ENCODE peak calls at places on chromosomes 5 and 9, in five cellular contexts. One of them, this sample, is unnamed.

GRCh38 chr9:110950041-110950645 is 88.1 kb downstream of the LPAR1 start:
- DNase-seq in GM12878: no peak
- DNase-seq in IMR-90: peak; percentile 61
- DNase-seq in K562: no peak
- DNase-seq in A549: no peak
- DNase-seq in this sample: no peak

GRCh38 chr9:12166511-12166910 is 526.7 kb upstream of the TYRP1 start:
- DNase-seq in IMR-90: no peak
- DNase-seq in A549: no peak
- DNase-seq in GM12878: no peak
- DNase-seq in K562: no peak
- DNase-seq in this sample: no peak

GRCh38 chr5:158698768-158699167 is 400.9 kb downstream of the EBF1 start:
- DNase-seq in IMR-90: no peak
- DNase-seq in A549: no peak
- DNase-seq in GM12878: no peak
- DNase-seq in K562: no peak
- DNase-seq in this sample: no peak

GRCh38 chr5:150541895-150542294 is 34.0 kb downstream of the NDST1 start:
- DNase-seq in IMR-90: no peak
- DNase-seq in GM12878: no peak
- DNase-seq in A549: no peak
- DNase-seq in K562: no peak
- DNase-seq in this sample: peak; percentile 65

GRCh38 chr5:133744030-133744645 is 131.8 kb upstream of the FSTL4 start:
- DNase-seq in IMR-90: no peak
- DNase-seq in K562: no peak
- DNase-seq in GM12878: no peak
- DNase-seq in A549: no peak
- DNase-seq in this sample: no peak

GRCh38 chr5:148956632-148957385 is 106.1 kb downstream of the SH3TC2 start:
- DNase-seq in A549: no peak
- DNase-seq in GM12878: no peak
- DNase-seq in K562: no peak
- DNase-seq in IMR-90: peak; percentile 49
- DNase-seq in this sample: no peak

GRCh38 chr5:135578685-135579341 is at the start of gene CXCL14:
- DNase-seq in IMR-90: peak; percentile 49
- DNase-seq in A549: no peak
- DNase-seq in GM12878: no peak
- DNase-seq in K562: no peak
- DNase-seq in this sample: no peak

GRCh38 chr5:36373527-36374086 is 71.9 kb upstream of the RANBP3L start:
- DNase-seq in GM12878: no peak
- DNase-seq in K562: peak; percentile 31
- DNase-seq in A549: peak; percentile 42
- DNase-seq in IMR-90: peak; percentile 38
- DNase-seq in this sample: peak; percentile 62

GRCh38 chr5:60271517-60271916 is 378.0 kb upstream of the PDE4D start:
- DNase-seq in K562: no peak
- DNase-seq in GM12878: no peak
- DNase-seq in IMR-90: no peak
- DNase-seq in A549: no peak
- DNase-seq in this sample: no peak

GRCh38 chr9:75181748-75182147 is 93.4 kb downstream of the OSTF1 start:
- DNase-seq in GM12878: no peak
- DNase-seq in K562: peak; percentile 29
- DNase-seq in IMR-90: peak; percentile 66
- DNase-seq in A549: peak; percentile 33
- DNase-seq in this sample: no peak

GRCh38 chr9:128333368-128333969 is 6.9 kb upstream of the SLC27A4 start:
- DNase-seq in IMR-90: no peak
- DNase-seq in A549: no peak
- DNase-seq in GM12878: no peak
- DNase-seq in K562: no peak
- DNase-seq in this sample: peak; percentile 21

GRCh38 chr9:82721596-82721995 is 341.3 kb downstream of the RASEF start:
- DNase-seq in K562: no peak
- DNase-seq in GM12878: no peak
- DNase-seq in A549: no peak
- DNase-seq in IMR-90: no peak
- DNase-seq in this sample: no peak

GRCh38 chr9:93190133-93190525 is 6.2 kb downstream of the WNK2 start:
- DNase-seq in K562: no peak
- DNase-seq in IMR-90: no peak
- DNase-seq in GM12878: no peak
- DNase-seq in A549: no peak
- DNase-seq in this sample: no peak

GRCh38 chr5:3350781-3351180 is 244.9 kb upstream of the IRX1 start:
- DNase-seq in K562: no peak
- DNase-seq in GM12878: no peak
- DNase-seq in A549: no peak
- DNase-seq in IMR-90: no peak
- DNase-seq in this sample: no peak

GRCh38 chr5:124789104-124789605 is 42.7 kb upstream of the ZNF608 start:
- DNase-seq in IMR-90: peak; percentile 30
- DNase-seq in GM12878: no peak
- DNase-seq in A549: peak; percentile 49
- DNase-seq in K562: no peak
- DNase-seq in this sample: no peak

GRCh38 chr5:93462916-93463315 is 118.1 kb downstream of the NR2F1-AS1 start:
- DNase-seq in K562: no peak
- DNase-seq in A549: no peak
- DNase-seq in GM12878: no peak
- DNase-seq in IMR-90: no peak
- DNase-seq in this sample: no peak

GRCh38 chr9:94932647-94933415 is 206.3 kb downstream of the AOPEP start:
- DNase-seq in K562: no peak
- DNase-seq in GM12878: no peak
- DNase-seq in IMR-90: no peak
- DNase-seq in A549: no peak
- DNase-seq in this sample: no peak

GRCh38 chr9:127035948-127036347 is 86.5 kb downstream of the ANGPTL2 start:
- DNase-seq in K562: no peak
- DNase-seq in GM12878: no peak
- DNase-seq in IMR-90: no peak
- DNase-seq in A549: no peak
- DNase-seq in this sample: no peak

DNA sequence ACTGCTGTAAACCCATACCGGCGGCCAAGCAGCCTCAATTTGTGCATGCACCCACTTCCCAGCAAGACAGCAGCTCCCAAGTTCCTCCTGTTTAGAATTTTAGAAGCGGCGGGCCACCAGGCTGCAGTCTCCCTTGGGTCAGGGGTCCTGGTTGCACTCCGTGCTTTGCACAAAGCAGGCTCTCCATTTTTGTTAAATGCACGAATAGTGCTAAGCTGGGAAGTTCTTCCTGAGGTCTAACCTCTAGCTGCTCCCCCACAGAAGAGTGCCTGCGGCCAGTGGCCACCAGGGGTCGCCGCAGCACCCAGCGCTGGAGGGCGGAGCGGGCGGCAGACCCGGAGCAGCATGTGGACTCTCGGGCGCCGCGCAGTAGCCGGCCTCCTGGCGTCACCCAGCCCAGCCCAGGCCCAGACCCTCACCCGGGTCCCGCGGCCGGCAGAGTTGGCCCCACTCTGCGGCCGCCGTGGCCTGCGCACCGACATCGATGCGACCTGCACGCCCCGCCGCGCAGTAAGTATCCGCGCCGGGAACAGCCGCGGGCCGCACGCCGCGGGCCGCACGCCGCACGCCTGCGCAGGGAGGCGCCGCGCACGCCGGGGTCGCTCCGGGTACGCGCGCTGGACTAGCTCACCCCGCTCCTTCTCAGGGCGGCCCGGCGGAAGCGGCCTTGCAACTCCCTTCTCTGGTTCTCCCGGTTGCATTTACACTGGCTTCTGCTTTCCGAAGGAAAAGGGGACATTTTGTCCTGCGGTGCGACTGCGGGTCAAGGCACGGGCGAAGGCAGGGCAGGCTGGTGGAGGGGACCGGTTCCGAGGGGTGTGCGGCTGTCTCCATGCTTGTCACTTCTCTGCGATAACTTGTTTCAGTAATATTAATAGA is at the start of gene FXN:
- DNase-seq in A549: peak; percentile 84
- DNase-seq in GM12878: peak; percentile 38
- DNase-seq in IMR-90: peak; percentile 75
- DNase-seq in K562: peak; percentile 84
- DNase-seq in this sample: peak; percentile 61
- TF ChIP-seq BHLHE40 in A549: no peak
- TF ChIP-seq BHLHE40 in GM12878: peak; percentile 32
- TF ChIP-seq BHLHE40 in IMR-90: peak; percentile 10
- TF ChIP-seq BHLHE40 in K562: no peak
- TF ChIP-seq BHLHE40 in this sample: peak; percentile 3

GRCh38 chr5:92455011-92455410 is 1071.9 kb upstream of the ARRDC3 start:
- DNase-seq in GM12878: peak; percentile 73
- DNase-seq in K562: no peak
- DNase-seq in A549: no peak
- DNase-seq in IMR-90: no peak
- DNase-seq in this sample: no peak
- TF ChIP-seq RFX5 in GM12878: no peak
- TF ChIP-seq RFX5 in K562: no peak
- TF ChIP-seq RFX5 in A549: no peak
- TF ChIP-seq RFX5 in IMR-90: no peak
- TF ChIP-seq RFX5 in this sample: no peak

GRCh38 chr9:96751815-96752214 is 26.1 kb downstream of the ZNF510 start:
- DNase-seq in K562: no peak
- DNase-seq in A549: no peak
- DNase-seq in IMR-90: no peak
- DNase-seq in GM12878: no peak
- DNase-seq in this sample: no peak
- TF ChIP-seq BHLHE40 in K562: no peak
- TF ChIP-seq BHLHE40 in A549: no peak
- TF ChIP-seq BHLHE40 in IMR-90: no peak
- TF ChIP-seq BHLHE40 in GM12878: no peak
- TF ChIP-seq BHLHE40 in this sample: no peak

GRCh38 chr9:37902804-37903580 is 935 bp downstream of the SLC25A51 start:
- DNase-seq in A549: peak; percentile 22
- DNase-seq in K562: peak; percentile 69
- DNase-seq in GM12878: no peak
- DNase-seq in IMR-90: peak; percentile 65
- DNase-seq in this sample: peak; percentile 27
- TF ChIP-seq RFX5 in A549: no peak
- TF ChIP-seq RFX5 in K562: no peak
- TF ChIP-seq RFX5 in GM12878: no peak
- TF ChIP-seq RFX5 in IMR-90: no peak
- TF ChIP-seq RFX5 in this sample: no peak

GRCh38 chr9:4677392-4677791 is 2.0 kb upstream of the CDC37L1 start:
- DNase-seq in K562: no peak
- DNase-seq in GM12878: no peak
- DNase-seq in IMR-90: no peak
- DNase-seq in A549: no peak
- DNase-seq in this sample: no peak

GRCh38 chr9:4680750-4681149 is 1.4 kb downstream of the CDC37L1 start:
- DNase-seq in K562: peak; percentile 34
- DNase-seq in IMR-90: peak; percentile 31
- DNase-seq in A549: no peak
- DNase-seq in GM12878: no peak
- DNase-seq in this sample: peak; percentile 38

GRCh38 chr9:4679268-4680177 is at the start of gene CDC37L1:
- DNase-seq in K562: peak; percentile 95
- DNase-seq in GM12878: peak; percentile 83
- DNase-seq in A549: peak; percentile 97
- DNase-seq in IMR-90: peak; percentile 94
- DNase-seq in this sample: peak; percentile 91

GRCh38 chr9:4680178-4680535 is 788 bp downstream of the CDC37L1 start:
- DNase-seq in GM12878: no peak
- DNase-seq in IMR-90: no peak
- DNase-seq in K562: peak; percentile 29
- DNase-seq in A549: no peak
- DNase-seq in this sample: no peak

GRCh38 chr9:4678679-4679267 is 596 bp upstream of the CDC37L1 start:
- DNase-seq in IMR-90: peak; percentile 19
- DNase-seq in A549: peak; percentile 44
- DNase-seq in GM12878: no peak
- DNase-seq in K562: peak; percentile 24
- DNase-seq in this sample: peak; percentile 41
- TF ChIP-seq BHLHE40 in IMR-90: no peak
- TF ChIP-seq BHLHE40 in A549: no peak
- TF ChIP-seq BHLHE40 in GM12878: no peak
- TF ChIP-seq BHLHE40 in K562: no peak
- TF ChIP-seq BHLHE40 in this sample: no peak